ENCODE peak calls at places on chromosome 3, in four cellular contexts. One of them, this sample, is unnamed.
A peak's percentile ranks its signal among the peaks of the same experiment; 100 is the strongest.

GRCh38 chr3:57228734-57229505 is 1.4 kb downstream of the APPL1 start:
- DNase-seq in HepG2: no peak
- DNase-seq in H1: no peak
- DNase-seq in K562: no peak
- DNase-seq in this sample: no peak

GRCh38 chr3:46006646-46007045 is 11.0 kb upstream of the FYCO1 start:
- DNase-seq in HepG2: no peak
- DNase-seq in H1: no peak
- DNase-seq in K562: no peak
- DNase-seq in this sample: no peak

GRCh38 chr3:178618197-178618596 is 82.0 kb downstream of the KCNMB2 start:
- DNase-seq in HepG2: no peak
- DNase-seq in H1: no peak
- DNase-seq in K562: no peak
- DNase-seq in this sample: no peak

GRCh38 chr3:12196684-12197083 is 38.0 kb upstream of the TIMP4 start:
- DNase-seq in HepG2: no peak
- DNase-seq in H1: no peak
- DNase-seq in K562: no peak
- DNase-seq in this sample: no peak

GRCh38 chr3:106036706-106037105 is 167.9 kb upstream of the CBLB start:
- DNase-seq in HepG2: no peak
- DNase-seq in H1: no peak
- DNase-seq in K562: no peak
- DNase-seq in this sample: no peak

GRCh38 chr3:27323087-27323570 is 46.1 kb downstream of the NEK10 start:
- DNase-seq in HepG2: no peak
- DNase-seq in H1: no peak
- DNase-seq in K562: no peak
- DNase-seq in this sample: no peak

GRCh38 chr3:40869013-40869412 is 330.3 kb upstream of the CTNNB1 start:
- DNase-seq in HepG2: no peak
- DNase-seq in H1: no peak
- DNase-seq in K562: no peak
- DNase-seq in this sample: no peak

GRCh38 chr3:52791396-52791795 is 3.2 kb upstream of the ITIH3 start:
- DNase-seq in HepG2: no peak
- DNase-seq in H1: no peak
- DNase-seq in K562: no peak
- DNase-seq in this sample: no peak

GRCh38 chr3:11919390-11919789 is 72.7 kb upstream of the TAMM41 start:
- DNase-seq in HepG2: no peak
- DNase-seq in H1: no peak
- DNase-seq in K562: no peak
- DNase-seq in this sample: no peak

DNA sequence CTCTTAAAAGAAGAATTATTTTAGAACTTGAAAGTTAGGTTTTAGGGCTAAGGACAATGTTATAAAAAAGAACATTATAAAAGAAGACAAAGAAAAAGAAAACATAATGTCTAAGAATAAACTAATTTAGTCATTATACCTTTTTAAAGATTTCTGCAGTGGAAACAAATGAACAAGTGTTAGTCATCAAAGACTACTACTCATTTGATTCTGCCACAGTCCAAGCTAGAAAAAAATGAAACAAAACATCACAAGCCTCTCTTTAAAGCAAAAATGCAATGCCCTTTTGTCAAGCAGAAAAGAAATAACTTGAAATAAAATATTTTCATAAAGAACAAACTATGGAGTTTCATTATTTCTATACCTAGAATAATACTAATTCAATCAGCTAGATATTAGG is 102.0 kb downstream of the TBC1D5 start:
- DNase-seq in HepG2: no peak
- DNase-seq in H1: no peak
- DNase-seq in K562: no peak
- DNase-seq in this sample: no peak
- TF ChIP-seq MAFK in HepG2: no peak
- TF ChIP-seq MAFK in H1: no peak
- TF ChIP-seq MAFK in K562: no peak
- TF ChIP-seq MAFK in this sample: no peak

GRCh38 chr3:39064646-39065045 is 12.8 kb downstream of the WDR48 start:
- DNase-seq in HepG2: no peak
- DNase-seq in H1: no peak
- DNase-seq in K562: no peak
- DNase-seq in this sample: no peak

GRCh38 chr3:39068556-39068955 is 16.7 kb downstream of the WDR48 start:
- DNase-seq in HepG2: no peak
- DNase-seq in H1: no peak
- DNase-seq in K562: no peak
- DNase-seq in this sample: no peak

GRCh38 chr3:39063143-39063542 is 11.3 kb downstream of the WDR48 start:
- DNase-seq in HepG2: no peak
- DNase-seq in H1: no peak
- DNase-seq in K562: no peak
- DNase-seq in this sample: no peak

GRCh38 chr3:39065197-39065596 is 13.4 kb downstream of the WDR48 start:
- DNase-seq in HepG2: peak; percentile 29
- DNase-seq in H1: no peak
- DNase-seq in K562: no peak
- DNase-seq in this sample: peak; percentile 51

DNA sequence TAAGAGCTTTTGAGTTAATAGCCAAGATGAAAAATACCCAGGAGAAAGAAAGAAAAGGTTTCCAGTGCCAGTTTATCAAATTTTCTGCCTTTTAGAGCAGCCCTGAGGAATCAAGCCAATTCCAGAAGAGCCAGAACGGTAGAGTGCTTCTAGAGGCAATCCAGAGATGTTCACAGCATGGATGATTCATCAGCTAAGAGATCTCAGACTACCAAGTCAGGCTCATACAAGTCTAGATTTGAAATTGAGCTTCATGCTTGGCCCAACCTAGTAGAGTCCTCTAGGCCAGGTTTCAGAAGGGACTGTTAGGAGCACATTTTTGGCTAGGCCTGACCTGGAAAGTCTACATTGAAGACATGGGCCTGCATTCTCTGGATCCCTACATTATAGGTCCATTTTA is 15.5 kb downstream of the WDR48 start:
- DNase-seq in HepG2: no peak
- DNase-seq in H1: no peak
- DNase-seq in K562: no peak
- DNase-seq in this sample: no peak
- TF ChIP-seq PHF8 in HepG2: no peak
- TF ChIP-seq PHF8 in H1: no peak
- TF ChIP-seq PHF8 in K562: no peak
- TF ChIP-seq PHF8 in this sample: no peak

GRCh38 chr3:171415070-171415469 is 45.1 kb downstream of the TNIK start:
- DNase-seq in HepG2: no peak
- DNase-seq in H1: no peak
- DNase-seq in K562: no peak
- DNase-seq in this sample: no peak
- TF ChIP-seq MAFK in HepG2: no peak
- TF ChIP-seq MAFK in H1: no peak
- TF ChIP-seq MAFK in K562: no peak
- TF ChIP-seq MAFK in this sample: no peak

GRCh38 chr3:47193871-47194859 is 30.3 kb upstream of the SETD2 start:
- DNase-seq in HepG2: no peak
- DNase-seq in H1: no peak
- DNase-seq in K562: no peak
- DNase-seq in this sample: no peak
- TF ChIP-seq PHF8 in HepG2: no peak
- TF ChIP-seq PHF8 in H1: no peak
- TF ChIP-seq PHF8 in K562: no peak
- TF ChIP-seq PHF8 in this sample: no peak

GRCh38 chr3:47890832-47891620 is 88.1 kb downstream of the DHX30 start:
- DNase-seq in HepG2: no peak
- DNase-seq in H1: no peak
- DNase-seq in K562: no peak
- DNase-seq in this sample: no peak
- TF ChIP-seq MAFK in HepG2: no peak
- TF ChIP-seq MAFK in H1: no peak
- TF ChIP-seq MAFK in K562: no peak
- TF ChIP-seq MAFK in this sample: no peak

GRCh38 chr3:16240229-16241023 is 24.3 kb downstream of the DPH3 start:
- DNase-seq in HepG2: no peak
- DNase-seq in H1: no peak
- DNase-seq in K562: no peak
- DNase-seq in this sample: peak; percentile 38

GRCh38 chr3:16242177-16242576 is 22.6 kb downstream of the DPH3 start:
- DNase-seq in HepG2: no peak
- DNase-seq in H1: no peak
- DNase-seq in K562: no peak
- DNase-seq in this sample: no peak

GRCh38 chr3:16241225-16241624 is 23.5 kb downstream of the DPH3 start:
- DNase-seq in HepG2: no peak
- DNase-seq in H1: no peak
- DNase-seq in K562: no peak
- DNase-seq in this sample: no peak

GRCh38 chr3:16245613-16246012 is 19.1 kb downstream of the DPH3 start:
- DNase-seq in HepG2: no peak
- DNase-seq in H1: no peak
- DNase-seq in K562: no peak
- DNase-seq in this sample: no peak

GRCh38 chr3:16243706-16244490 is 20.8 kb downstream of the DPH3 start:
- DNase-seq in HepG2: no peak
- DNase-seq in H1: no peak
- DNase-seq in K562: no peak
- DNase-seq in this sample: no peak
- TF ChIP-seq PHF8 in HepG2: no peak
- TF ChIP-seq PHF8 in H1: no peak
- TF ChIP-seq PHF8 in K562: no peak
- TF ChIP-seq PHF8 in this sample: no peak

GRCh38 chr3:47250309-47251060 is 32.1 kb downstream of the KIF9 start:
- DNase-seq in HepG2: peak; percentile 60
- DNase-seq in H1: no peak
- DNase-seq in K562: peak; percentile 72
- DNase-seq in this sample: peak; percentile 41
- TF ChIP-seq MAFK in HepG2: no peak
- TF ChIP-seq MAFK in H1: no peak
- TF ChIP-seq MAFK in K562: no peak
- TF ChIP-seq MAFK in this sample: no peak

GRCh38 chr3:99638244-99638948 is at the start of gene COL8A1:
- DNase-seq in HepG2: no peak
- DNase-seq in H1: peak; percentile 75
- DNase-seq in K562: no peak
- DNase-seq in this sample: no peak

GRCh38 chr3:99637381-99638111 is 848 bp upstream of the COL8A1 start:
- DNase-seq in HepG2: no peak
- DNase-seq in H1: no peak
- DNase-seq in K562: no peak
- DNase-seq in this sample: no peak

GRCh38 chr3:99641480-99641879 is 3.1 kb downstream of the COL8A1 start:
- DNase-seq in HepG2: no peak
- DNase-seq in H1: no peak
- DNase-seq in K562: no peak
- DNase-seq in this sample: no peak

GRCh38 chr3:99640214-99640851 is 1.9 kb downstream of the COL8A1 start:
- DNase-seq in HepG2: no peak
- DNase-seq in H1: no peak
- DNase-seq in K562: no peak
- DNase-seq in this sample: no peak

GRCh38 chr3:99639579-99639978 is 1.2 kb downstream of the COL8A1 start:
- DNase-seq in HepG2: no peak
- DNase-seq in H1: no peak
- DNase-seq in K562: no peak
- DNase-seq in this sample: no peak
- TF ChIP-seq PHF8 in HepG2: no peak
- TF ChIP-seq PHF8 in H1: no peak
- TF ChIP-seq PHF8 in K562: no peak
- TF ChIP-seq PHF8 in this sample: no peak

DNA sequence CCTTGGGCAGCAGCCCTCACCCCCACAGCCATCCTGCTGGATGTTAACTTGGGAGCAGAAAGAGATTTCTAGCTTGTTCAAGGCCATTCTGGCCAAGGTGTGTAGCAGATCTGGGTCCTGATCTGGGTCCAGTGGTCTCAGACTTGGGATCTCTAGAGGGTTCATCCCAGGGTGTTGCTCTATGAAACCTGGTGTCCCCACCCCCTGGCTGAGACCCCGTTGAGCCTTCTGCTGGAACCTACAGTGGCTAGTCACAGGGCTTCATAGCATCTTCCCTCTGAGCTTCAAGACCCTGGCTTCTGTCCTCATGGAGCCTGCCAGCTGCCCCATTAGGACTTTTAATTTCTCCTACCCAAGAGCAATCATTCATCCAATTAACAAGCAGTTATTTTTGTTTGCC is 64.3 kb downstream of the EPHB1 start:
- DNase-seq in HepG2: no peak
- DNase-seq in H1: no peak
- DNase-seq in K562: no peak
- DNase-seq in this sample: no peak
- TF ChIP-seq MAFK in HepG2: no peak
- TF ChIP-seq MAFK in H1: no peak
- TF ChIP-seq MAFK in K562: no peak
- TF ChIP-seq MAFK in this sample: no peak

This sample was measured in A549.